ENCODE peak calls at places on chromosomes 6 and 20, in four cellular contexts. C, W, H and U are unnamed samples.

GRCh38 chr6:150711584-150712501 is 112.2 kb downstream of the PLEKHG1 start:
- DNase-seq in W (no peak), C (no peak), H (no peak), U (no peak)

GRCh38 chr6:157330831-157331230 is 7.5 kb upstream of the TMEM242 start:
- DNase-seq in H (no peak), W (no peak), C (no peak), U (no peak)

GRCh38 chr6:36319436-36319762 is 17.3 kb downstream of the BNIP5 start:
- DNase-seq in C (no peak), H (peak), W (peak), U (no peak)

GRCh38 chr20:38018385-38018784 is 14.9 kb downstream of the TTI1 start:
- DNase-seq in C (no peak), H (no peak), W (no peak), U (no peak)

GRCh38 chr20:50182336-50182735 is 8.3 kb upstream of the CEBPB start:
- DNase-seq in C (no peak), W (no peak), H (no peak), U (no peak)

GRCh38 chr6:227074-227782 is 65.1 kb upstream of the DUSP22 start:
- DNase-seq in H (no peak), W (no peak), C (no peak), U (no peak)

GRCh38 chr20:33104336-33104735 is 24.9 kb downstream of the BPIFB4 start:
- DNase-seq in W (no peak), H (no peak), C (no peak), U (no peak)

GRCh38 chr6:97293198-97293696 is 10.2 kb upstream of the MMS22L start:
- DNase-seq in H (no peak), W (no peak), C (peak), U (no peak)

GRCh38 chr20:63895886-63896135 is 885 bp downstream of the DNAJC5 start:
- DNase-seq in C (peak), W (peak), H (no peak), U (no peak)

GRCh38 chr6:98971303-98971702 is 23.6 kb upstream of the FBXL4 start:
- DNase-seq in C (no peak), W (no peak), H (no peak), U (no peak)

GRCh38 chr6:167238169-167238693 is 52.9 kb upstream of the UNC93A start:
- DNase-seq in H (peak), W (no peak), C (no peak), U (no peak)

GRCh38 chr20:18138639-18139583 is 1.2 kb downstream of the KAT14 start:
- DNase-seq in C (no peak), W (no peak), H (peak), U (no peak)

GRCh38 chr6:154295733-154296132 is 60.9 kb downstream of the IPCEF1 start:
- DNase-seq in W (no peak), C (no peak), H (no peak), U (no peak)

GRCh38 chr6:144712541-144712940 is 427.4 kb downstream of the UTRN start:
- DNase-seq in W (no peak), H (no peak), C (peak), U (no peak)

GRCh38 chr6:1527098-1527497 is 82.6 kb upstream of the FOXC1 start:
- DNase-seq in W (peak), C (peak), H (peak), U (peak)

GRCh38 chr6:106243261-106243660 is 82.3 kb downstream of the ATG5 start:
- DNase-seq in W (no peak), C (no peak), H (no peak), U (no peak)

GRCh38 chr20:21571841-21572690 is 58.2 kb upstream of the NKX2-2 start:
- DNase-seq in C (no peak), W (peak), H (peak), U (peak)

GRCh38 chr6:3516094-3516493 is 59.2 kb upstream of the SLC22A23 start:
- DNase-seq in H (peak), W (no peak), C (no peak), U (no peak)

GRCh38 chr6:137518584-137518983 is 24.4 kb upstream of the OLIG3 start:
- DNase-seq in W (no peak), C (no peak), H (no peak), U (no peak)

GRCh38 chr6:155493694-155494143 is 38.1 kb upstream of the NOX3 start:
- DNase-seq in W (no peak), H (peak), C (peak), U (no peak)

GRCh38 chr6:335572-335971 is 43.3 kb downstream of the DUSP22 start:
- DNase-seq in H (no peak), C (no peak), W (peak), U (no peak)

GRCh38 chr6:8108759-8109539 is 6.6 kb upstream of the EEF1E1 start:
- DNase-seq in W (no peak), H (no peak), C (no peak), U (no peak)

GRCh38 chr6:71375676-71376075 is 87.1 kb downstream of the OGFRL1 start:
- DNase-seq in W (no peak), C (peak), H (no peak), U (no peak)

GRCh38 chr6:106102034-106102433 is 15.9 kb downstream of the PRDM1 start:
- DNase-seq in H (no peak), C (no peak), W (no peak), U (no peak)

GRCh38 chr6:85273870-85274269 is 176.0 kb upstream of the NT5E start:
- DNase-seq in C (no peak), H (no peak), W (no peak), U (no peak)

GRCh38 chr6:85272973-85273372 is 176.9 kb upstream of the NT5E start:
- DNase-seq in H (no peak), C (no peak), W (no peak), U (no peak)

GRCh38 chr6:85275338-85275985 is 174.4 kb upstream of the NT5E start:
- DNase-seq in H (no peak), W (no peak), C (no peak), U (no peak)

GRCh38 chr6:85278456-85279035 is 171.3 kb upstream of the NT5E start:
- DNase-seq in W (no peak), H (no peak), C (no peak), U (no peak)
- TF ChIP-seq EZH2 in W (no peak), H (no peak), C (no peak), U (no peak)

GRCh38 chr6:47785187-47785586 is 3.4 kb downstream of the OPN5 start:
- DNase-seq in C (peak), W (no peak), H (no peak), U (no peak)

GRCh38 chr6:47789553-47789952 is 7.7 kb downstream of the OPN5 start:
- DNase-seq in H (no peak), W (no peak), C (no peak), U (no peak)

GRCh38 chr6:47792216-47792733 is 10.4 kb downstream of the OPN5 start:
- DNase-seq in H (no peak), C (no peak), W (no peak), U (no peak)

GRCh38 chr6:47788498-47788884 is 6.7 kb downstream of the OPN5 start:
- DNase-seq in C (no peak), H (no peak), W (no peak), U (no peak)

GRCh38 chr6:47787620-47788497 is 6.0 kb downstream of the OPN5 start:
- DNase-seq in H (peak), C (peak), W (peak), U (peak)
- H3K4me2 ChIP-seq in H (peak), C (peak), W (no peak), U (no peak)

DNA sequence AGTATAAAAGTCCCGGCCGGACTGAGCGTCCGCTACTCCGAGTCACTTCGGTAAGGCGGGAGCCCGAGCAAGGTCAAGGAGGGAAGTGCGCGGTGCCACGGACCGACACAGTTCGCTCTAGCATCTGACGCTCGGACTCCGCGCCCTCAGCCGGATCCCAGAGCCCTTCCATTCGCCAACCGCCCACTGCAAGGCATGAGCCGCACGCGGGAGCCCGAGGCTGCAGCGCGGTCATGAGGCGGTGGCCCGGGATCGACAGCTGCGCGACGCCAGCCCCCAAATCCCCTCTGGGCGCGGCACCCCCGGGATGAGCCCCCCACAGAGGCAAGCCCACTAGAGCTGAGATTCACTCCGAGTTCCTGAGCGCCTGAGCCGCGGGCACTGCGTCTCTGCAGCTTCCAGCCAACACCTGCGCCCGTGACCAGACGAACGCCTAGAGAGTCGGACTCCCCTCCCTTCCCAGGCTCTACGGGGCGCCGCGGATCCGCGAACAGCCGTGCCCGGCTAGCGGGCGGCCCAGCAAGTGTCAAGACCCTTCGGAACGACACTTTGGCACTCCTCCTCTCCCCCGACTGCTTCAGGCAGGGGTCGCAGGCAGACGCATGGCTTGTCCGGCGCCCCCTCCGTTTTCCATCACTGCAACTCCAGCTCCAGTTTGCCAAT is 749 bp upstream of the ISM1 start:
- DNase-seq in C (peak), W (peak), H (peak), U (peak)
- TF ChIP-seq EZH2 in C (peak), W (peak), H (no peak), U (no peak)

DNA sequence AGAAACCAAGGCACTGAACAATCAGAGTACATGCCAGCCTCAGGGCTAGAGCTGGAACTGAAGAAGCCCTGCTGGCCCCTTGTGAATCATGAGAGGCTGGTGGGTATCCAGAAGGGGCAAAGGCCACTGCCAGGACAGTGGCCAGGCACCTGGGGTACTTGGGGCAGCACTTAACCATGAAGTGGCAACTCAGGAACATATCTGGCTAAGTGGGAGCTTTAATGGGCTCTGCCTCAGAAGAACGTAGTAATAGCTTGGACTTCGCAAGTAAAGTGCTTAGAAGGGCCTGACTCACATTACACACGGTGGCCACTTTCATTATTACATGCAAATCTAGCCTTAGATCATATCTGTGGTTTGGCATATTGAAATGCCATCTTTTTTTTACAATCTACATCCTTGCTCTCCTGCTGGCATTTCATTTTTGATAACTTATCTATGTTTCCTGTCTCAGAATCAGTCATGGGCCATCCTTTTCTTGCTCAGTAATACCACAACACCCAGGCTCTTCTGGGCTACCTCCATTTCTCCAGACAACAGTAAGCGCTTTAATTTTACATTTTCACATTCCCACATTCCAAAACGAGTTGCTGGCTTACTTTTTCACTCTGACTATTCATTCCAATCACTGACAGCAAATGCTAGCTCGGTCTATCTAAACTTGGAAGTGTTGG is 21.6 kb downstream of the NAPB start:
- DNase-seq in C (peak), W (no peak), H (no peak), U (no peak)
- H3K4me2 ChIP-seq in C (no peak), W (no peak), H (no peak), U (no peak)

DNA sequence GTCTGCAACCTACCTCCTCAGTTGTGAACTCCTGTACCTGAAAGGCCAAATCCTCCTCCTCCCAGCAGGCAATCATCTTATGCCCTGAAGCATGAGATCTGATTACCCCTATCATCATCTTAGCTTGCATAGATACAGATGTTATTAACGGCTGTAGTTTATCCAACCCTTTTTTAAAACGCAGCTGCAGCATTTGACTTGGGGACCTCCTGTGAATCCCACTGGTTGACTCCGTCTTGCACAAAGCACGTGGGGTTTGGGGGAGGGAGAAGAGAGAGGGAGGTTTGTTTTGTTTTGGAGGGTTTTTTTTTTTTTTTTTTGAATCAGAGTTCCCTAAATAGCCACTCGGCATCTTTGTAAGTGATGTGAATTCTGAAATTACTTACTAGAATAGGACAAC is 5.8 kb upstream of the NR2E1 start:
- DNase-seq in C (no peak), H (no peak), W (peak), U (no peak)
- TF ChIP-seq EZH2 in C (no peak), H (no peak), W (no peak), U (no peak)